ENCODE peak calls at places on chromosomes 1 and 21, in eight cellular contexts. One of them, this sample, is unnamed.

GRCh38 chr1:30879940-30880339 is 28.6 kb downstream of the SDC3 start:
- DNase-seq in PC-9: no peak
- DNase-seq in foreskin keratinocyte: peak; percentile 47
- DNase-seq in pancreas: no peak
- DNase-seq in fibroblast of pulmonary artery: no peak
- DNase-seq in RWPE1: no peak
- DNase-seq in left lung: peak; percentile 16
- DNase-seq in prostate gland: no peak
- DNase-seq in this sample: no peak

GRCh38 chr1:114428083-114428754 is 82.8 kb downstream of the TRIM33 start:
- DNase-seq in fibroblast of pulmonary artery: peak; percentile 51
- DNase-seq in left lung: no peak
- DNase-seq in foreskin keratinocyte: peak; percentile 14
- DNase-seq in RWPE1: no peak
- DNase-seq in PC-9: peak; percentile 2
- DNase-seq in prostate gland: no peak
- DNase-seq in pancreas: no peak
- DNase-seq in this sample: no peak

GRCh38 chr1:180581635-180582039 is 22.9 kb downstream of the OVAAL start:
- DNase-seq in PC-9: no peak
- DNase-seq in fibroblast of pulmonary artery: no peak
- DNase-seq in pancreas: no peak
- DNase-seq in foreskin keratinocyte: no peak
- DNase-seq in RWPE1: no peak
- DNase-seq in prostate gland: no peak
- DNase-seq in left lung: no peak
- DNase-seq in this sample: no peak

GRCh38 chr1:155127105-155127671 is 488 bp upstream of the EFNA1 start:
- DNase-seq in foreskin keratinocyte: peak; percentile 89
- DNase-seq in left lung: peak; percentile 89
- DNase-seq in PC-9: peak; percentile 62
- DNase-seq in prostate gland: peak; percentile 93
- DNase-seq in fibroblast of pulmonary artery: peak; percentile 89
- DNase-seq in pancreas: peak; percentile 77
- DNase-seq in RWPE1: no peak
- DNase-seq in this sample: no peak

GRCh38 chr21:41622831-41623548 is 115.0 kb upstream of the TMPRSS2 start:
- DNase-seq in prostate gland: no peak
- DNase-seq in fibroblast of pulmonary artery: no peak
- DNase-seq in pancreas: no peak
- DNase-seq in RWPE1: no peak
- DNase-seq in left lung: no peak
- DNase-seq in PC-9: no peak
- DNase-seq in foreskin keratinocyte: no peak
- DNase-seq in this sample: no peak

GRCh38 chr1:94819584-94819944 is 593 bp upstream of the SLC44A3 start:
- DNase-seq in RWPE1: no peak
- DNase-seq in pancreas: no peak
- DNase-seq in fibroblast of pulmonary artery: no peak
- DNase-seq in PC-9: no peak
- DNase-seq in prostate gland: no peak
- DNase-seq in foreskin keratinocyte: no peak
- DNase-seq in left lung: no peak
- DNase-seq in this sample: no peak

GRCh38 chr1:64111787-64112186 is 91.6 kb upstream of the UBE2U start:
- DNase-seq in prostate gland: no peak
- DNase-seq in fibroblast of pulmonary artery: no peak
- DNase-seq in pancreas: no peak
- DNase-seq in foreskin keratinocyte: peak; percentile 81
- DNase-seq in left lung: no peak
- DNase-seq in RWPE1: peak; percentile 35
- DNase-seq in PC-9: no peak
- DNase-seq in this sample: no peak

GRCh38 chr1:215776336-215776735 is 209.2 kb downstream of the KCTD3 start:
- DNase-seq in PC-9: no peak
- DNase-seq in foreskin keratinocyte: no peak
- DNase-seq in left lung: no peak
- DNase-seq in pancreas: no peak
- DNase-seq in RWPE1: no peak
- DNase-seq in prostate gland: no peak
- DNase-seq in fibroblast of pulmonary artery: no peak
- DNase-seq in this sample: no peak

GRCh38 chr1:150836129-150836773 is 28.2 kb upstream of the CTSK start:
- DNase-seq in PC-9: no peak
- DNase-seq in fibroblast of pulmonary artery: peak; percentile 21
- DNase-seq in foreskin keratinocyte: no peak
- DNase-seq in pancreas: no peak
- DNase-seq in RWPE1: no peak
- DNase-seq in prostate gland: no peak
- DNase-seq in left lung: no peak
- DNase-seq in this sample: no peak
- TF ChIP-seq CTCF in PC-9: no peak
- TF ChIP-seq CTCF in fibroblast of pulmonary artery: no peak
- TF ChIP-seq CTCF in foreskin keratinocyte: no peak
- TF ChIP-seq CTCF in pancreas: no peak
- TF ChIP-seq CTCF in RWPE1: no peak
- TF ChIP-seq CTCF in prostate gland: no peak
- TF ChIP-seq CTCF in left lung: no peak
- TF ChIP-seq CTCF in this sample: no peak

DNA sequence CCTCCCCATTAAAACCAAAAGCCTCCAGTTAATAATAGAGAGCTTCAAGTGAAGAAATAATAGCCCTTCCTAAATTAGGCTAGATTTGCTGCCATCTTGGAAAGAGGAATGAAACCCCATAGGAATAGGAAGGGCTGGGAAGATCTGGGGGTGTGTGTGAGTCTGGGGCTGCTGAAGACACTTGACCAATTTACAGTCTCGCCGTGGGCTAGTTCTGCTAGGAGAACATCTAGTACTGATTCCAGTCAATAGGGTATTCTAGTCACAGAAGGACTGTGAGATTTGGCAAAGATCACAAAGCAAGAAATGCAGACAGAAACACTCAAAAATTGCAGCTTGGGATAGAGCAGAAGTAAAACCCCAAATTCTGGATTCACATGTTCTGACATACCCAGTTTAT is 32.3 kb upstream of the PTGFRN start:
- DNase-seq in fibroblast of pulmonary artery: no peak
- DNase-seq in prostate gland: no peak
- DNase-seq in PC-9: no peak
- DNase-seq in left lung: no peak
- DNase-seq in RWPE1: no peak
- DNase-seq in pancreas: no peak
- DNase-seq in foreskin keratinocyte: no peak
- DNase-seq in this sample: no peak
- TF ChIP-seq CTCF in fibroblast of pulmonary artery: no peak
- TF ChIP-seq CTCF in prostate gland: no peak
- TF ChIP-seq CTCF in PC-9: no peak
- TF ChIP-seq CTCF in left lung: no peak
- TF ChIP-seq CTCF in RWPE1: no peak
- TF ChIP-seq CTCF in pancreas: no peak
- TF ChIP-seq CTCF in foreskin keratinocyte: no peak
- TF ChIP-seq CTCF in this sample: no peak

GRCh38 chr1:181791721-181792120 is 269.8 kb downstream of the ZNF648 start:
- DNase-seq in foreskin keratinocyte: no peak
- DNase-seq in pancreas: no peak
- DNase-seq in fibroblast of pulmonary artery: no peak
- DNase-seq in prostate gland: no peak
- DNase-seq in left lung: no peak
- DNase-seq in PC-9: no peak
- DNase-seq in RWPE1: no peak
- DNase-seq in this sample: no peak

GRCh38 chr1:181784039-181784683 is 277.4 kb downstream of the ZNF648 start:
- DNase-seq in prostate gland: peak; percentile 36
- DNase-seq in foreskin keratinocyte: peak; percentile 30
- DNase-seq in fibroblast of pulmonary artery: no peak
- DNase-seq in RWPE1: no peak
- DNase-seq in left lung: no peak
- DNase-seq in PC-9: no peak
- DNase-seq in pancreas: no peak
- DNase-seq in this sample: no peak

GRCh38 chr1:181793826-181794225 is 267.7 kb downstream of the ZNF648 start:
- DNase-seq in prostate gland: no peak
- DNase-seq in pancreas: no peak
- DNase-seq in fibroblast of pulmonary artery: no peak
- DNase-seq in left lung: no peak
- DNase-seq in foreskin keratinocyte: no peak
- DNase-seq in PC-9: no peak
- DNase-seq in RWPE1: no peak
- DNase-seq in this sample: no peak

DNA sequence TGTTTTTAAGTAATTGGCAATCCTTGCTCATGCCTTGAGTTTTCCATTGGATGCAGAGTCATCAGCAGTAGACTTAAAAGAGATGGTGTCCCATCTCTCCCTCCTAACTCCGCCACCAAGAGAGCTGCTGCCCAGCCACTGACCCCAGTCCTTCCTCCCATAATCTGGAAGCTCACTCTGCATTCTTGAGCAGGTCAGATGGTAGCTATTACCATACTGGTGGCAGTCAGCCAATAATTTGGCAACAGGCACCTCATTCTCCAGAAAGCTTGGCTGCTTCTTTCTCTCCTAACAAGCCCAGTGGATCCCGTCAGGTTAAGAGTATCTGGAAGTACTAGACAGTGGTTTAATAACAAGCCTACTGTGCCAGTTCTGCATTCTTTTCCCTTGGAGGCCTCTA is 272.1 kb downstream of the ZNF648 start:
- DNase-seq in PC-9: no peak
- DNase-seq in pancreas: no peak
- DNase-seq in foreskin keratinocyte: no peak
- DNase-seq in prostate gland: no peak
- DNase-seq in left lung: no peak
- DNase-seq in RWPE1: no peak
- DNase-seq in fibroblast of pulmonary artery: no peak
- DNase-seq in this sample: no peak
- TF ChIP-seq CTCF in PC-9: no peak
- TF ChIP-seq CTCF in pancreas: no peak
- TF ChIP-seq CTCF in foreskin keratinocyte: no peak
- TF ChIP-seq CTCF in prostate gland: no peak
- TF ChIP-seq CTCF in left lung: no peak
- TF ChIP-seq CTCF in RWPE1: no peak
- TF ChIP-seq CTCF in fibroblast of pulmonary artery: no peak
- TF ChIP-seq CTCF in this sample: no peak

GRCh38 chr21:33904041-33904440 is 11.6 kb downstream of the ATP5PO start:
- DNase-seq in RWPE1: no peak
- DNase-seq in PC-9: no peak
- DNase-seq in fibroblast of pulmonary artery: no peak
- DNase-seq in foreskin keratinocyte: no peak
- DNase-seq in left lung: no peak
- DNase-seq in pancreas: no peak
- DNase-seq in prostate gland: no peak
- DNase-seq in this sample: no peak
- TF ChIP-seq CTCF in RWPE1: no peak
- TF ChIP-seq CTCF in PC-9: no peak
- TF ChIP-seq CTCF in fibroblast of pulmonary artery: no peak
- TF ChIP-seq CTCF in foreskin keratinocyte: no peak
- TF ChIP-seq CTCF in left lung: no peak
- TF ChIP-seq CTCF in pancreas: no peak
- TF ChIP-seq CTCF in prostate gland: no peak
- TF ChIP-seq CTCF in this sample: no peak

GRCh38 chr1:225882699-225883615 is 777 bp upstream of the TMEM63A start:
- DNase-seq in RWPE1: peak; percentile 73
- DNase-seq in foreskin keratinocyte: peak; percentile 42
- DNase-seq in pancreas: peak; percentile 75
- DNase-seq in fibroblast of pulmonary artery: peak; percentile 37
- DNase-seq in PC-9: peak; percentile 62
- DNase-seq in left lung: peak; percentile 89
- DNase-seq in prostate gland: peak; percentile 46
- DNase-seq in this sample: peak; percentile 41
- TF ChIP-seq CTCF in RWPE1: no peak
- TF ChIP-seq CTCF in foreskin keratinocyte: no peak
- TF ChIP-seq CTCF in pancreas: no peak
- TF ChIP-seq CTCF in fibroblast of pulmonary artery: no peak
- TF ChIP-seq CTCF in PC-9: no peak
- TF ChIP-seq CTCF in left lung: no peak
- TF ChIP-seq CTCF in prostate gland: no peak
- TF ChIP-seq CTCF in this sample: no peak

GRCh38 chr1:229298420-229298819 is 27.5 kb downstream of the RAB4A start:
- DNase-seq in RWPE1: no peak
- DNase-seq in fibroblast of pulmonary artery: no peak
- DNase-seq in foreskin keratinocyte: no peak
- DNase-seq in prostate gland: no peak
- DNase-seq in PC-9: no peak
- DNase-seq in left lung: no peak
- DNase-seq in pancreas: no peak
- DNase-seq in this sample: no peak

GRCh38 chr1:229297746-229298145 is 26.8 kb downstream of the RAB4A start:
- DNase-seq in PC-9: no peak
- DNase-seq in RWPE1: no peak
- DNase-seq in pancreas: no peak
- DNase-seq in prostate gland: no peak
- DNase-seq in foreskin keratinocyte: no peak
- DNase-seq in fibroblast of pulmonary artery: no peak
- DNase-seq in left lung: no peak
- DNase-seq in this sample: no peak

GRCh38 chr1:229298887-229299503 is 28.1 kb downstream of the RAB4A start:
- DNase-seq in left lung: no peak
- DNase-seq in foreskin keratinocyte: no peak
- DNase-seq in RWPE1: no peak
- DNase-seq in pancreas: no peak
- DNase-seq in fibroblast of pulmonary artery: no peak
- DNase-seq in prostate gland: no peak
- DNase-seq in PC-9: no peak
- DNase-seq in this sample: no peak

GRCh38 chr1:229302740-229303139 is 31.8 kb downstream of the RAB4A start:
- DNase-seq in foreskin keratinocyte: no peak
- DNase-seq in PC-9: no peak
- DNase-seq in left lung: no peak
- DNase-seq in fibroblast of pulmonary artery: no peak
- DNase-seq in RWPE1: no peak
- DNase-seq in prostate gland: no peak
- DNase-seq in pancreas: no peak
- DNase-seq in this sample: no peak

DNA sequence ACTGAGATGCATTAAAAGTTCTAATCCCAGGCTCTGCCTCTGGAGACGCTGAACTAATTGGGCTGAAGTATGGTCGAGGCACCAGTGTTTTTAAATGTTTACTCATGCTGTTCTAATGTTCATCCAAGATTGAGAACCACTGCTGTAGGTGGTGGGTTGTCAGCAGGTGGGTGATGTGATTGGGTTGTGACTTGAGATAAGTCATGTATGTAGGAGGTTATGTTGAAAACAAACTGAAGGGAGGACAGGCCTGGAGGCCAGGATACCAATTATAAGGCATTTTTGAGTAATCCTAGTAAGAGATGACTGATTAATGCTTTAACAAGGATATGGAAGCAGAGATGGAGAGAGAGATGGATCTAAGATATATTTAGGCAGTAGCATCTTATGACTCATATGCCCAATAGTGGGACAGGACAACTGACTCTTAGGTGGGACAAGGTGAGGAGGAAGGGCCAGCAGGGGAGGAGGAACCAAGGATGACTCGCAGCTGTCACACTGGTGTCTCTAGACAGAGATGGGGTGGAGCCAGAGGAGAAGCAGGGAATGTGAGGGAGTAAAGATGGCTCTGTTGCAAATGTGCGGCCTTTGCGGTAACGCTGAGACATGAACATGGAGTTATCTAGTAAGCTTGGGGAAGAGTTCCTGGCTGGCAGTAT is 29.3 kb downstream of the RAB4A start:
- DNase-seq in foreskin keratinocyte: no peak
- DNase-seq in pancreas: no peak
- DNase-seq in fibroblast of pulmonary artery: no peak
- DNase-seq in RWPE1: no peak
- DNase-seq in left lung: no peak
- DNase-seq in PC-9: no peak
- DNase-seq in prostate gland: no peak
- DNase-seq in this sample: no peak
- TF ChIP-seq CTCF in foreskin keratinocyte: no peak
- TF ChIP-seq CTCF in pancreas: no peak
- TF ChIP-seq CTCF in fibroblast of pulmonary artery: no peak
- TF ChIP-seq CTCF in RWPE1: no peak
- TF ChIP-seq CTCF in left lung: no peak
- TF ChIP-seq CTCF in PC-9: no peak
- TF ChIP-seq CTCF in prostate gland: no peak
- TF ChIP-seq CTCF in this sample: no peak

This sample was measured in mesothelial cell of epicardium.